ENCODE peak calls at places on chromosomes 5 and 9, in four cellular contexts. One of them, this sample, is unnamed.
A peak's percentile ranks its signal among the peaks of the same experiment; 100 is the strongest.

GRCh38 chr5:38259062-38259857 is 901 bp downstream of the EGFLAM start:
- DNase-seq in stimulated activated CD4-positive, alpha-beta T cell treated with anti-CD3 and anti-CD28 coated beads, Interleukin-2, amount 100 ng/mL, for 24 hours: no peak
- DNase-seq in H9: no peak
- DNase-seq in left ventricle myocardium inferior: no peak
- DNase-seq in this sample: peak; percentile 72

GRCh38 chr9:79969866-79970265 is 398.1 kb downstream of the TLE4 start:
- DNase-seq in stimulated activated CD4-positive, alpha-beta T cell treated with anti-CD3 and anti-CD28 coated beads, Interleukin-2, amount 100 ng/mL, for 24 hours: no peak
- DNase-seq in H9: no peak
- DNase-seq in left ventricle myocardium inferior: no peak
- DNase-seq in this sample: no peak

GRCh38 chr5:126030698-126031097 is 392.5 kb upstream of the GRAMD2B start:
- DNase-seq in stimulated activated CD4-positive, alpha-beta T cell treated with anti-CD3 and anti-CD28 coated beads, Interleukin-2, amount 100 ng/mL, for 24 hours: no peak
- DNase-seq in H9: no peak
- DNase-seq in left ventricle myocardium inferior: no peak
- DNase-seq in this sample: no peak

GRCh38 chr5:122099060-122099790 is 21.2 kb upstream of the LOX start:
- DNase-seq in stimulated activated CD4-positive, alpha-beta T cell treated with anti-CD3 and anti-CD28 coated beads, Interleukin-2, amount 100 ng/mL, for 24 hours: no peak
- DNase-seq in H9: no peak
- DNase-seq in left ventricle myocardium inferior: no peak
- DNase-seq in this sample: no peak

GRCh38 chr5:13359326-13359725 is 585.2 kb downstream of the DNAH5 start:
- DNase-seq in stimulated activated CD4-positive, alpha-beta T cell treated with anti-CD3 and anti-CD28 coated beads, Interleukin-2, amount 100 ng/mL, for 24 hours: no peak
- DNase-seq in H9: no peak
- DNase-seq in left ventricle myocardium inferior: no peak
- DNase-seq in this sample: no peak

GRCh38 chr5:96868603-96869371 is 7.5 kb upstream of the ERAP2 start:
- DNase-seq in stimulated activated CD4-positive, alpha-beta T cell treated with anti-CD3 and anti-CD28 coated beads, Interleukin-2, amount 100 ng/mL, for 24 hours: no peak
- DNase-seq in H9: no peak
- DNase-seq in left ventricle myocardium inferior: no peak
- DNase-seq in this sample: peak; percentile 75

GRCh38 chr5:177448244-177448950 is 1.8 kb downstream of the PRR7 start:
- DNase-seq in stimulated activated CD4-positive, alpha-beta T cell treated with anti-CD3 and anti-CD28 coated beads, Interleukin-2, amount 100 ng/mL, for 24 hours: no peak
- DNase-seq in H9: no peak
- DNase-seq in left ventricle myocardium inferior: no peak
- DNase-seq in this sample: no peak

GRCh38 chr9:26744362-26744965 is 148.1 kb downstream of the CAAP1 start:
- DNase-seq in stimulated activated CD4-positive, alpha-beta T cell treated with anti-CD3 and anti-CD28 coated beads, Interleukin-2, amount 100 ng/mL, for 24 hours: no peak
- DNase-seq in H9: no peak
- DNase-seq in left ventricle myocardium inferior: no peak
- DNase-seq in this sample: peak; percentile 37

GRCh38 chr5:168984135-168984675 is 316.7 kb downstream of the SLIT3 start:
- DNase-seq in stimulated activated CD4-positive, alpha-beta T cell treated with anti-CD3 and anti-CD28 coated beads, Interleukin-2, amount 100 ng/mL, for 24 hours: no peak
- DNase-seq in H9: no peak
- DNase-seq in left ventricle myocardium inferior: no peak
- DNase-seq in this sample: no peak

GRCh38 chr5:4627887-4628286 is 512.2 kb upstream of the ADAMTS16 start:
- DNase-seq in stimulated activated CD4-positive, alpha-beta T cell treated with anti-CD3 and anti-CD28 coated beads, Interleukin-2, amount 100 ng/mL, for 24 hours: no peak
- DNase-seq in H9: no peak
- DNase-seq in left ventricle myocardium inferior: no peak
- DNase-seq in this sample: peak; percentile 45

GRCh38 chr9:69546265-69546664 is 125.9 kb downstream of the APBA1 start:
- DNase-seq in stimulated activated CD4-positive, alpha-beta T cell treated with anti-CD3 and anti-CD28 coated beads, Interleukin-2, amount 100 ng/mL, for 24 hours: no peak
- DNase-seq in H9: peak; percentile 57
- DNase-seq in left ventricle myocardium inferior: no peak
- DNase-seq in this sample: peak; percentile 65

GRCh38 chr5:153276151-153276550 is 214.3 kb upstream of the GRIA1 start:
- DNase-seq in stimulated activated CD4-positive, alpha-beta T cell treated with anti-CD3 and anti-CD28 coated beads, Interleukin-2, amount 100 ng/mL, for 24 hours: peak; percentile 18
- DNase-seq in H9: peak; percentile 44
- DNase-seq in left ventricle myocardium inferior: no peak
- DNase-seq in this sample: peak; percentile 81

GRCh38 chr9:8816361-8816760 is 1016.8 kb upstream of the DMAC1 start:
- DNase-seq in stimulated activated CD4-positive, alpha-beta T cell treated with anti-CD3 and anti-CD28 coated beads, Interleukin-2, amount 100 ng/mL, for 24 hours: no peak
- DNase-seq in H9: no peak
- DNase-seq in left ventricle myocardium inferior: no peak
- DNase-seq in this sample: peak; percentile 89

GRCh38 chr5:171707441-171707790 is 78.2 kb upstream of the SMIM23 start:
- DNase-seq in stimulated activated CD4-positive, alpha-beta T cell treated with anti-CD3 and anti-CD28 coated beads, Interleukin-2, amount 100 ng/mL, for 24 hours: no peak
- DNase-seq in H9: peak; percentile 5
- DNase-seq in left ventricle myocardium inferior: no peak
- DNase-seq in this sample: no peak

GRCh38 chr5:160685695-160686094 is 166.3 kb downstream of the ATP10B start:
- DNase-seq in stimulated activated CD4-positive, alpha-beta T cell treated with anti-CD3 and anti-CD28 coated beads, Interleukin-2, amount 100 ng/mL, for 24 hours: no peak
- DNase-seq in H9: no peak
- DNase-seq in left ventricle myocardium inferior: no peak
- DNase-seq in this sample: peak; percentile 50

GRCh38 chr9:130445268-130445983 is 665 bp downstream of the ASS1 start:
- DNase-seq in stimulated activated CD4-positive, alpha-beta T cell treated with anti-CD3 and anti-CD28 coated beads, Interleukin-2, amount 100 ng/mL, for 24 hours: no peak
- DNase-seq in H9: no peak
- DNase-seq in left ventricle myocardium inferior: peak; percentile 66
- DNase-seq in this sample: no peak

GRCh38 chr5:135553688-135554462 is 18.1 kb upstream of the NEUROG1 start:
- DNase-seq in stimulated activated CD4-positive, alpha-beta T cell treated with anti-CD3 and anti-CD28 coated beads, Interleukin-2, amount 100 ng/mL, for 24 hours: no peak
- DNase-seq in H9: peak; percentile 76
- DNase-seq in left ventricle myocardium inferior: no peak
- DNase-seq in this sample: peak; percentile 51

GRCh38 chr5:172820046-172820767 is 13.8 kb upstream of the ERGIC1 start:
- DNase-seq in stimulated activated CD4-positive, alpha-beta T cell treated with anti-CD3 and anti-CD28 coated beads, Interleukin-2, amount 100 ng/mL, for 24 hours: no peak
- DNase-seq in H9: no peak
- DNase-seq in left ventricle myocardium inferior: no peak
- DNase-seq in this sample: no peak

GRCh38 chr9:16348531-16348930 is 521.9 kb downstream of the BNC2 start:
- DNase-seq in stimulated activated CD4-positive, alpha-beta T cell treated with anti-CD3 and anti-CD28 coated beads, Interleukin-2, amount 100 ng/mL, for 24 hours: no peak
- DNase-seq in H9: no peak
- DNase-seq in left ventricle myocardium inferior: no peak
- DNase-seq in this sample: no peak

GRCh38 chr5:142945845-142946244 is 175.7 kb downstream of the ARHGAP26 start:
- DNase-seq in stimulated activated CD4-positive, alpha-beta T cell treated with anti-CD3 and anti-CD28 coated beads, Interleukin-2, amount 100 ng/mL, for 24 hours: no peak
- DNase-seq in H9: no peak
- DNase-seq in left ventricle myocardium inferior: no peak
- DNase-seq in this sample: no peak

GRCh38 chr5:179880848-179881590 is 22.4 kb upstream of the MRNIP start:
- DNase-seq in stimulated activated CD4-positive, alpha-beta T cell treated with anti-CD3 and anti-CD28 coated beads, Interleukin-2, amount 100 ng/mL, for 24 hours: no peak
- DNase-seq in H9: no peak
- DNase-seq in left ventricle myocardium inferior: no peak
- DNase-seq in this sample: no peak

GRCh38 chr9:73869261-73869660 is 627.9 kb upstream of the RORB start:
- DNase-seq in stimulated activated CD4-positive, alpha-beta T cell treated with anti-CD3 and anti-CD28 coated beads, Interleukin-2, amount 100 ng/mL, for 24 hours: no peak
- DNase-seq in H9: no peak
- DNase-seq in left ventricle myocardium inferior: no peak
- DNase-seq in this sample: peak; percentile 69

GRCh38 chr9:135216236-135216635 is 128.8 kb downstream of the OLFM1 start:
- DNase-seq in stimulated activated CD4-positive, alpha-beta T cell treated with anti-CD3 and anti-CD28 coated beads, Interleukin-2, amount 100 ng/mL, for 24 hours: no peak
- DNase-seq in H9: no peak
- DNase-seq in left ventricle myocardium inferior: no peak
- DNase-seq in this sample: no peak

GRCh38 chr9:3498691-3499090 is 27.1 kb downstream of the RFX3 start:
- DNase-seq in stimulated activated CD4-positive, alpha-beta T cell treated with anti-CD3 and anti-CD28 coated beads, Interleukin-2, amount 100 ng/mL, for 24 hours: no peak
- DNase-seq in H9: no peak
- DNase-seq in left ventricle myocardium inferior: no peak
- DNase-seq in this sample: peak; percentile 66

GRCh38 chr5:39668980-39669379 is 244.2 kb upstream of the DAB2 start:
- DNase-seq in stimulated activated CD4-positive, alpha-beta T cell treated with anti-CD3 and anti-CD28 coated beads, Interleukin-2, amount 100 ng/mL, for 24 hours: no peak
- DNase-seq in H9: no peak
- DNase-seq in left ventricle myocardium inferior: no peak
- DNase-seq in this sample: no peak